ENCODE peak calls at places on chromosome 17, in four cellular contexts. F is WTC11, Q is GM12878, J is HepG2. N is an unnamed sample.

GRCh38 chr17:55540414-55541091 is 29.3 kb upstream of the SMIM36 start:
- DNase-seq in Q (no peak), J (no peak), F (no peak), N (no peak)

GRCh38 chr17:27824176-27824575 is 23.8 kb upstream of the NOS2 start:
- DNase-seq in F (no peak), Q (no peak), J (no peak), N (no peak)

GRCh38 chr17:70320642-70321345 is 151.5 kb downstream of the KCNJ2 start:
- DNase-seq in F (no peak), Q (no peak), J (no peak), N (no peak)

GRCh38 chr17:2940352-2940751 is 123.1 kb downstream of the OR1D5 start:
- DNase-seq in Q (no peak), J (no peak), F (peak), N (no peak)

GRCh38 chr17:38702900-38703741 is 2.0 kb upstream of the MLLT6 start:
- DNase-seq in Q (no peak), J (no peak), F (no peak), N (no peak)

GRCh38 chr17:30232822-30233427 is 2.6 kb downstream of the SLC6A4 start:
- DNase-seq in Q (no peak), F (no peak), J (no peak), N (no peak)

GRCh38 chr17:2484876-2485275 is 26.8 kb downstream of the METTL16 start:
- DNase-seq in J (no peak), Q (no peak), F (peak), N (no peak)

GRCh38 chr17:31313982-31314787 is at the start of gene EVI2B:
- DNase-seq in Q (peak), F (no peak), J (no peak), N (peak)

GRCh38 chr17:76204277-76204676 is 36.0 kb downstream of the RNF157 start:
- DNase-seq in J (peak), Q (no peak), F (no peak), N (no peak)
- TF ChIP-seq ETV6 in J (no peak), Q (no peak), F (no peak), N (no peak)

DNA sequence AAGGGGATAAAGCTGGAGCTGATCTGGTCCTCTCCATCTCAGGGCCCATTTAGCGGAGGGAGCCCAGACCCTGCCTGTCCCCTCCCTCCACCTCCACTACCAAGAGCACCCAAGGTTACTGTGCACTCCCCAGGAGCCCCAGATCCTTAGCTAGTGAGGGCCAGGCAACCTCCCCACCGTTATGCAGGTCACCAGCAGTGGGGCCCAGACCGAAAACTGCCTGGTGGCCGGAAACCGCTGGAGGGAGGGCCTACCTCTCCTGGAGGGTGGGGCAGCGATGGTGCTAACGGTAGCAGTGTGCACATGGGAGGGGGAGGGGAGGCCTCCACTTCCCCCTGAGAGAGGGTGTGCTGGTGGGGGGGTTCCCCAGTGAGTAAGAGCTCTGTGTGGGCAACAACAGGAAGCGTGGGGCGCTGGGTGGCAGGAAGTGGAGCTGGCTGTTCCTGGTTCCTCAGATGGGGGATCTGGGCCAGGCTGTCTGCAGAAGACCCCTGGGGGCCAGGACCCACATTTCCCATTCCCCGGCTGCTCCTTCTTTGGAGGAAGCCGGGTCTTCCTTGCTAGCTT is 4.4 kb downstream of the FMNL1 start:
- DNase-seq in J (no peak), Q (peak), F (no peak), N (peak)
- TF ChIP-seq TCF7 in J (no peak), Q (no peak), F (no peak), N (peak)

GRCh38 chr17:58343131-58343530 is 8.9 kb downstream of the SUPT4H1 start:
- DNase-seq in Q (no peak), J (no peak), F (no peak), N (no peak)

GRCh38 chr17:58340623-58340876 is 11.5 kb downstream of the SUPT4H1 start:
- DNase-seq in J (no peak), Q (no peak), F (no peak), N (no peak)

GRCh38 chr17:58339775-58340622 is 11.4 kb upstream of the TSPOAP1 start:
- DNase-seq in Q (no peak), J (no peak), F (peak), N (no peak)

GRCh38 chr17:58344047-58344790 is 7.8 kb downstream of the SUPT4H1 start:
- DNase-seq in J (no peak), F (no peak), Q (peak), N (no peak)

DNA sequence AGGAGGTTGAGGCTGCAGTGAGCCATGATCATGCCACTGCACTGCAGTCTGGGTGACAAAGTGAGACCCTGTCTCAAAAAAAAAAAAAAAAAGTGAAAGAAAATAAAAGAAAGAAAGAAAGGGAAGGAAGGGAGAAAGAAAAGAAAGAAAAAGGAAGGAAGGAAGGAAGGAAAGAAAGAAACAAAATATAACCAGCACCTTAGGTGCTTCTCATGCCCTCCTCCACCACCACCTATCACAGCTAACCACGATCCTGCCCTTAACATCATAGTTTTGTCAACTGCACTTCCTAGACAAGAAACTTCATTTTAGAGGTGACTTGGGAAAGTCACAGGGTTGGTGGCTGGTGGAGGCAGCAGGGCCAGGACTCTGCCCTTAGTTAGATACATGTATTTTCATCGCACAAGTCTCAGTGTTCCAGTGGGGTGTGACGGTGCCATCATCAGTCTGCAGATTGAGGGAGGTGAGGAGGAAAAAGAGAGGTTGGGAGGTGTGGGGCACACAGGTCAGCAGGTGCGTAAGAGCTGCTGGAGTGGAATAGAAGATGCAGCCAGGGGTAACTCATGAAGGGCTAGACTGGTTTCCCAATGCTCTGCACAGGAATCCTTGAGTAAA is 10.0 kb downstream of the SUPT4H1 start:
- DNase-seq in F (no peak), Q (no peak), J (no peak), N (no peak)
- TF ChIP-seq ETV6 in F (no peak), Q (no peak), J (no peak), N (no peak)

GRCh38 chr17:81171941-81172340 is 5.9 kb upstream of the AATK start:
- DNase-seq in F (no peak), Q (no peak), J (peak), N (no peak)
- TF ChIP-seq TCF7 in F (no peak), Q (no peak), J (no peak), N (no peak)

DNA sequence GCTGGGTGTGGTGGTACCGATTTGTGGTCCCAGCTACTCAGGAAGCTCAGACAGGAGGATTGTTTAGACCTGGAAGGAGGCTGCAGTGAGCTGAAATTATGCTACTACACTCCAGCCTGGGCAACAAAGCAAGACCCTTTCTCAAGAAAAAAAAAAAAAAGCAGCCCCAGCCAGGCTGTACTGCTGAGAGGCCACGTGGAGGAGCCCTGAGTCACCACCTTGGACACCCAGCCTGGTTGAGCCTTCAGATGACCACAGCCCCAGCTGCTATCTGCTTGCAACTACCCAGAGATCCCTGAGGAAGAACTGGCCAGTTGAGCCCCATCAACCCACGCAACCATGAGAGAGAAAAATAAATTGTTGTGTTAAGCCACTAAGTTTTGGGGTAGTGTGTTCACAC is 23.6 kb upstream of the GPRC5C start:
- DNase-seq in F (no peak), Q (no peak), J (peak), N (peak)
- TF ChIP-seq ETV6 in F (no peak), Q (no peak), J (no peak), N (no peak)

GRCh38 chr17:73288534-73289302 is 23.1 kb downstream of the CDC42EP4 start:
- DNase-seq in J (peak), F (no peak), Q (no peak), N (peak)
- TF ChIP-seq TCF7 in J (peak), F (no peak), Q (no peak), N (no peak)

N was measured in K562.